ENCODE peak calls at places on chromosomes 4 and X, in five cellular contexts. One of them, this sample, is unnamed.

GRCh38 chr4:107719211-107719926 is 665 bp downstream of the PAPSS1 start:
- DNase-seq in stimulated activated CD4-positive, alpha-beta T cell treated with anti-CD3 and anti-CD28 coated beads, Interleukin-2, amount 100 ng/mL, for 48 hours: peak
- DNase-seq in left ventricle myocardium superior: no peak
- DNase-seq in B cell: peak
- DNase-seq in T-helper 1 cell: no peak
- DNase-seq in this sample: no peak

GRCh38 chr4:93897559-93897958 is 69.0 kb downstream of the ATOH1 start:
- DNase-seq in stimulated activated CD4-positive, alpha-beta T cell treated with anti-CD3 and anti-CD28 coated beads, Interleukin-2, amount 100 ng/mL, for 48 hours: no peak
- DNase-seq in left ventricle myocardium superior: no peak
- DNase-seq in B cell: no peak
- DNase-seq in T-helper 1 cell: no peak
- DNase-seq in this sample: no peak

GRCh38 chr4:104491826-104492771 is 2.6 kb downstream of the CXXC4 start:
- DNase-seq in stimulated activated CD4-positive, alpha-beta T cell treated with anti-CD3 and anti-CD28 coated beads, Interleukin-2, amount 100 ng/mL, for 48 hours: no peak
- DNase-seq in left ventricle myocardium superior: no peak
- DNase-seq in B cell: peak
- DNase-seq in T-helper 1 cell: no peak
- DNase-seq in this sample: no peak

GRCh38 chr4:61805979-61806378 is 605.9 kb downstream of the ADGRL3 start:
- DNase-seq in stimulated activated CD4-positive, alpha-beta T cell treated with anti-CD3 and anti-CD28 coated beads, Interleukin-2, amount 100 ng/mL, for 48 hours: no peak
- DNase-seq in left ventricle myocardium superior: no peak
- DNase-seq in B cell: no peak
- DNase-seq in T-helper 1 cell: no peak
- DNase-seq in this sample: no peak

GRCh38 chr4:8001564-8002355 is 62.1 kb upstream of the AFAP1 start:
- DNase-seq in stimulated activated CD4-positive, alpha-beta T cell treated with anti-CD3 and anti-CD28 coated beads, Interleukin-2, amount 100 ng/mL, for 48 hours: no peak
- DNase-seq in left ventricle myocardium superior: no peak
- DNase-seq in B cell: no peak
- DNase-seq in T-helper 1 cell: no peak
- DNase-seq in this sample: no peak

GRCh38 chr4:80918004-80918403 is 112.5 kb upstream of the BMP3 start:
- DNase-seq in stimulated activated CD4-positive, alpha-beta T cell treated with anti-CD3 and anti-CD28 coated beads, Interleukin-2, amount 100 ng/mL, for 48 hours: no peak
- DNase-seq in left ventricle myocardium superior: no peak
- DNase-seq in B cell: no peak
- DNase-seq in T-helper 1 cell: no peak
- DNase-seq in this sample: no peak

GRCh38 chrX:79081895-79082512 is 62.5 kb upstream of the GPR174 start:
- DNase-seq in stimulated activated CD4-positive, alpha-beta T cell treated with anti-CD3 and anti-CD28 coated beads, Interleukin-2, amount 100 ng/mL, for 48 hours: no peak
- DNase-seq in left ventricle myocardium superior: no peak
- DNase-seq in B cell: peak
- DNase-seq in T-helper 1 cell: no peak
- DNase-seq in this sample: peak

GRCh38 chrX:104565791-104566687 is at the start of gene IL1RAPL2:
- DNase-seq in stimulated activated CD4-positive, alpha-beta T cell treated with anti-CD3 and anti-CD28 coated beads, Interleukin-2, amount 100 ng/mL, for 48 hours: no peak
- DNase-seq in left ventricle myocardium superior: peak
- DNase-seq in B cell: no peak
- DNase-seq in T-helper 1 cell: no peak
- DNase-seq in this sample: no peak

GRCh38 chrX:20378291-20378920 is 111.7 kb upstream of the RPS6KA3 start:
- DNase-seq in stimulated activated CD4-positive, alpha-beta T cell treated with anti-CD3 and anti-CD28 coated beads, Interleukin-2, amount 100 ng/mL, for 48 hours: peak
- DNase-seq in left ventricle myocardium superior: no peak
- DNase-seq in B cell: no peak
- DNase-seq in T-helper 1 cell: no peak
- DNase-seq in this sample: no peak

GRCh38 chr4:150126201-150126879 is 48.1 kb downstream of the DCLK2 start:
- DNase-seq in stimulated activated CD4-positive, alpha-beta T cell treated with anti-CD3 and anti-CD28 coated beads, Interleukin-2, amount 100 ng/mL, for 48 hours: no peak
- DNase-seq in left ventricle myocardium superior: no peak
- DNase-seq in B cell: peak
- DNase-seq in T-helper 1 cell: no peak
- DNase-seq in this sample: no peak

GRCh38 chr4:13988347-13989265 is 361.1 kb upstream of the BOD1L1 start:
- DNase-seq in stimulated activated CD4-positive, alpha-beta T cell treated with anti-CD3 and anti-CD28 coated beads, Interleukin-2, amount 100 ng/mL, for 48 hours: no peak
- DNase-seq in left ventricle myocardium superior: peak
- DNase-seq in B cell: no peak
- DNase-seq in T-helper 1 cell: no peak
- DNase-seq in this sample: no peak

GRCh38 chr4:38310446-38311043 is 350.3 kb downstream of the PTTG2 start:
- DNase-seq in stimulated activated CD4-positive, alpha-beta T cell treated with anti-CD3 and anti-CD28 coated beads, Interleukin-2, amount 100 ng/mL, for 48 hours: peak
- DNase-seq in left ventricle myocardium superior: no peak
- DNase-seq in B cell: no peak
- DNase-seq in T-helper 1 cell: peak
- DNase-seq in this sample: peak

GRCh38 chr4:72094054-72094780 is 62.4 kb downstream of the NPFFR2 start:
- DNase-seq in stimulated activated CD4-positive, alpha-beta T cell treated with anti-CD3 and anti-CD28 coated beads, Interleukin-2, amount 100 ng/mL, for 48 hours: no peak
- DNase-seq in left ventricle myocardium superior: no peak
- DNase-seq in B cell: no peak
- DNase-seq in T-helper 1 cell: no peak
- DNase-seq in this sample: no peak

GRCh38 chr4:176276710-176277109 is 7.7 kb upstream of the ASB5 start:
- DNase-seq in stimulated activated CD4-positive, alpha-beta T cell treated with anti-CD3 and anti-CD28 coated beads, Interleukin-2, amount 100 ng/mL, for 48 hours: no peak
- DNase-seq in left ventricle myocardium superior: no peak
- DNase-seq in B cell: no peak
- DNase-seq in T-helper 1 cell: no peak
- DNase-seq in this sample: no peak